ENCODE peak calls at places on chromosome 16, in ten cellular contexts. E, Y, T, A, L, Q, C, S, U and N are unnamed samples.
A peak's percentile ranks its signal among the peaks of the same experiment; 100 is the strongest.

GRCh38 chr16:90019543-90020259 is 445 bp upstream of the DBNDD1 start:
- DNase-seq in E (peak; percentile 52), Y (peak; percentile 89), T (peak; percentile 84), A (peak; percentile 40), L (no peak), Q (peak; percentile 62), C (no peak), S (peak; percentile 30), U (peak; percentile 33), N (no peak)

GRCh38 chr16:74627506-74628220 is 20.7 kb upstream of the GLG1 start:
- DNase-seq in E (no peak), Y (peak; percentile 28), T (no peak), A (peak; percentile 23), L (no peak), Q (no peak), C (peak; percentile 16), S (no peak), U (no peak), N (no peak)

GRCh38 chr16:89687092-89687940 is 827 bp downstream of the CDK10 start:
- DNase-seq in E (no peak), Y (peak; percentile 52), T (no peak), A (peak; percentile 79), L (no peak), Q (peak; percentile 90), C (no peak), S (peak; percentile 51), U (no peak), N (no peak)

GRCh38 chr16:50254072-50254471 is 12.3 kb upstream of the ADCY7 start:
- DNase-seq in E (no peak), Y (no peak), T (peak; percentile 56), A (no peak), L (no peak), Q (no peak), C (no peak), S (no peak), U (no peak), N (no peak)

GRCh38 chr16:74463888-74464287 is 42.6 kb upstream of the CLEC18B start:
- DNase-seq in E (no peak), Y (no peak), T (no peak), A (no peak), L (no peak), Q (no peak), C (no peak), S (no peak), U (no peak), N (no peak)

GRCh38 chr16:58843675-58844074 is 109.6 kb upstream of the GOT2 start:
- DNase-seq in E (no peak), Y (peak; percentile 24), T (no peak), A (no peak), L (no peak), Q (no peak), C (no peak), S (peak; percentile 67), U (no peak), N (no peak)

GRCh38 chr16:81610144-81610842 is 165.7 kb downstream of the CMIP start:
- DNase-seq in E (peak; percentile 78), Y (peak; percentile 84), T (no peak), A (peak; percentile 58), L (peak; percentile 43), Q (peak; percentile 57), C (peak; percentile 55), S (peak; percentile 77), U (peak; percentile 70), N (no peak)

GRCh38 chr16:15490123-15490711 is 55.8 kb downstream of the BMERB1 start:
- DNase-seq in E (no peak), Y (no peak), T (no peak), A (no peak), L (no peak), Q (no peak), C (no peak), S (no peak), U (no peak), N (no peak)

GRCh38 chr16:3045758-3046505 is 429 bp upstream of the MMP25 start:
- DNase-seq in E (no peak), Y (no peak), T (peak; percentile 93), A (no peak), L (no peak), Q (peak; percentile 37), C (no peak), S (no peak), U (no peak), N (no peak)

GRCh38 chr16:75080205-75081029 is 36.2 kb downstream of the LDHD start:
- DNase-seq in E (no peak), Y (peak; percentile 91), T (no peak), A (no peak), L (no peak), Q (no peak), C (no peak), S (no peak), U (no peak), N (no peak)

GRCh38 chr16:14132696-14133048 is 61.6 kb downstream of the MRTFB start:
- DNase-seq in E (no peak), Y (peak; percentile 58), T (no peak), A (no peak), L (no peak), Q (no peak), C (no peak), S (no peak), U (no peak), N (no peak)

GRCh38 chr16:56634715-56635440 is 2.4 kb downstream of the MT1M start:
- DNase-seq in E (no peak), Y (no peak), T (no peak), A (no peak), L (no peak), Q (no peak), C (no peak), S (no peak), U (no peak), N (no peak)

GRCh38 chr16:48611329-48612137 is 1.6 kb upstream of the N4BP1 start:
- DNase-seq in E (no peak), Y (no peak), T (peak; percentile 93), A (peak; percentile 62), L (no peak), Q (peak; percentile 67), C (no peak), S (no peak), U (no peak), N (no peak)
- TF ChIP-seq POLR2A in E (no peak), Y (no peak), T (no peak), A (no peak), L (no peak), Q (peak; percentile 44), C (no peak), S (no peak), U (no peak), N (no peak)

GRCh38 chr16:31134625-31135534 is 647 bp downstream of the PRSS8 start:
- DNase-seq in E (no peak), Y (no peak), T (no peak), A (peak; percentile 78), L (peak; percentile 64), Q (peak; percentile 77), C (no peak), S (no peak), U (no peak), N (no peak)

GRCh38 chr16:31134091-31134571 is 1.4 kb downstream of the PRSS8 start:
- DNase-seq in E (no peak), Y (peak; percentile 24), T (no peak), A (no peak), L (no peak), Q (no peak), C (no peak), S (no peak), U (peak; percentile 33), N (no peak)

GRCh38 chr16:31136287-31136662 is 748 bp upstream of the PRSS8 start:
- DNase-seq in E (no peak), Y (no peak), T (no peak), A (no peak), L (no peak), Q (no peak), C (no peak), S (no peak), U (no peak), N (no peak)

GRCh38 chr16:31132979-31133599 is 2.4 kb downstream of the PRSS8 start:
- DNase-seq in E (no peak), Y (no peak), T (no peak), A (no peak), L (no peak), Q (no peak), C (no peak), S (no peak), U (no peak), N (no peak)

DNA sequence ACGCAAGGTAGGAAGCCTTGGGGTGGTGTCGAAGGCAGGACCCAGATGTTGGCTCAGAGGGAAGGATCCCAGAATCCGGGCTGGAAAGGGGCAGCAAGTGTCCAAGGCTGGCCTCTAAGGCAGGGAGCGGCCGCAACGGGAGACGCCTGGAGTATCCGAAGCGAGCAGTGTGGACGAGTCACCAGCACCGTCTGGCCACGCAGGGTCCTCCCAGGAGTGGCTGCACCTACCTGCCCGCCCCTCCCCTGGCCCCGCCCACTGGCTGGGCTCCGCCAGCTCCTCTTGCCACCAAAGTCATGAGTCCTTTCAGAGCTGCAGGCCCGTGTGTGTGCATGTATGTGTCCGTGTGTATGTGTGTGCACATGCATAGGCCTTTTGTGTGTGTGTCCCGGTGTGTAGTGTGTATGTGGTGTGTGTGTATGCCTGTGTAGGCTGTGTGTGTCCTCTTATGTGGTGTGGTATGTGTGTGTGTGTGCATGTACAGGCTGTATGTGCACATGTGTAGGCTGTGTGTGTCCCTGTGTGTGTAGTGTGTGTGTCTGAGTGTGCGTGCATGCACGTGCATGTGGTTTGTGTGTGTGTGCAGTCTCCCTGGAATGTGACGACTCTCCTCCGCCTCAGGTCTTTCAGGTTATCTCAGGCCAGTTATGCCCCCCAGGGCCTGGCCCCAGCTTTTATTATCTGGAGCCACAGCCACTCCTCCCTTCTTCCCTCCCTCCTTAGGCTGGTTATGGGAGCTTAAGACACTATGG is at the start of gene PRSS8:
- DNase-seq in E (no peak), Y (no peak), T (no peak), A (peak; percentile 96), L (peak; percentile 92), Q (peak; percentile 94), C (no peak), S (no peak), U (no peak), N (no peak)
- H3K4me1 ChIP-seq in E (no peaks in the 10 kb centered on the region), Y (peaks cover 14% of the 10 kb centered on the region), T (peaks cover 48% of the 10 kb centered on the region), A (peaks cover 80% of the 10 kb centered on the region), L (peaks cover 8% of the 10 kb centered on the region), Q (peaks cover 45% of the 10 kb centered on the region), C (no peaks in the 10 kb centered on the region), S (peaks cover 8% of the 10 kb centered on the region), U (peaks cover 4% of the 10 kb centered on the region), N (peaks cover 83% of the 10 kb centered on the region)

DNA sequence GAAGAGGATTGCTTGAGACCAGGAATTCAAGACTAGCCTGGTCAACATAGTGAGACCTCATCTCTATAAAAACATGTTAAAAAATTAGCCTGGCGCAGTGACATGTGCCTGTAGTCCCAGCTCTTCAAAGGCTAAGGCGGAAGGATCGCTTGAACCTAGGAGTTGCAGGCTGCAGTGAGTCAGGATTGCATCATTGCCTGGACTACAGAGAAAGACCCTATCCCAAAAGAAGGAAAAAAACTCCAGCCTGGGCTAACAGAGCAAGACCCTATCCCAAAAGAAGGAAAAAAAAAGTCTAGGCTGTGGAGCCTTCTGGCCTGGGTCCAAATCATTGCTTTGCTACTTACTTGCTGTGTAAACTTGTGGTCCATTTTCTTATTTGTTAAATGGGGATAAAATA is 4.9 kb downstream of the CCP110 start:
- DNase-seq in E (no peak), Y (no peak), T (no peak), A (no peak), L (no peak), Q (no peak), C (no peak), S (no peak), U (no peak), N (no peak)
- H3K4me3 ChIP-seq in E (no peak overlapping the region), Y (no peak overlapping the region), T (no peak overlapping the region), A (no peak overlapping the region), L (no peak overlapping the region), Q (no peak overlapping the region), C (no peak overlapping the region), S (no peak overlapping the region), U (no peak overlapping the region), N (no peak overlapping the region)

GRCh38 chr16:8866884-8867482 is 1.8 kb downstream of the CARHSP1 start:
- DNase-seq in E (peak; percentile 55), Y (no peak), T (peak; percentile 86), A (no peak), L (no peak), Q (peak; percentile 34), C (no peak), S (peak; percentile 31), U (no peak), N (no peak)
- TF ChIP-seq POLR2A in E (no peak), Y (no peak), T (no peak), A (no peak), L (no peak), Q (no peak), C (no peak), S (no peak), U (no peak), N (no peak)